ENCODE peak calls at places on chromosomes 3 and 15, in ten cellular contexts. S is stomach, O is SK-N-MC, M is spleen, G is HepG2, V is endothelial cell of umbilical vein, Y is GM12891, T is Panc1, J is K562, C is sigmoid colon. U is an unnamed sample.

GRCh38 chr15:74631408-74631807 is 15.8 kb downstream of the CLK3 start:
- DNase-seq in S (no peak), O (no peak), M (no peak), G (peak), V (no peak), Y (no peak), T (no peak), J (no peak), C (no peak), U (no peak)

GRCh38 chr3:41095702-41096101 is 103.6 kb upstream of the CTNNB1 start:
- DNase-seq in S (no peak), O (no peak), M (no peak), G (no peak), V (peak), Y (no peak), T (no peak), J (peak), C (no peak), U (no peak)

GRCh38 chr15:51224428-51224827 is 114.0 kb downstream of the CYP19A1 start:
- DNase-seq in S (no peak), O (no peak), M (no peak), G (no peak), V (peak), Y (no peak), T (no peak), J (no peak), C (no peak), U (no peak)

GRCh38 chr3:189195302-189195701 is 23.5 kb downstream of the TPRG1 start:
- DNase-seq in S (no peak), O (no peak), M (no peak), G (peak), V (no peak), Y (no peak), T (no peak), J (no peak), C (no peak), U (no peak)

GRCh38 chr15:78213956-78214355 is 20.4 kb downstream of the ACSBG1 start:
- DNase-seq in S (no peak), O (no peak), M (no peak), G (no peak), V (no peak), Y (no peak), T (no peak), J (no peak), C (no peak), U (no peak)

GRCh38 chr3:36714343-36714742 is 50.0 kb downstream of the DCLK3 start:
- DNase-seq in S (no peak), O (no peak), M (no peak), G (no peak), V (no peak), Y (no peak), T (no peak), J (no peak), C (no peak), U (no peak)

GRCh38 chr3:82954486-82954885 is 1193.0 kb upstream of the GBE1 start:
- DNase-seq in S (no peak), O (no peak), M (no peak), G (no peak), V (no peak), Y (no peak), T (no peak), J (no peak), C (no peak), U (no peak)

GRCh38 chr15:59346951-59347350 is 25.7 kb downstream of the MYO1E start:
- DNase-seq in S (no peak), O (no peak), M (no peak), G (no peak), V (no peak), Y (no peak), T (no peak), J (no peak), C (no peak), U (no peak)

GRCh38 chr15:101017041-101017754 is 98.0 kb downstream of the LRRK1 start:
- DNase-seq in S (no peak), O (no peak), M (peak), G (no peak), V (no peak), Y (no peak), T (no peak), J (no peak), C (peak), U (no peak)

GRCh38 chr3:113626513-113627371 is 69.7 kb downstream of the USF3 start:
- DNase-seq in S (peak), O (no peak), M (peak), G (peak), V (peak), Y (peak), T (peak), J (peak), C (peak), U (no peak)

GRCh38 chr3:12239301-12239700 is 49.6 kb upstream of the PPARG start:
- DNase-seq in S (no peak), O (no peak), M (no peak), G (no peak), V (no peak), Y (no peak), T (no peak), J (no peak), C (peak), U (peak)

GRCh38 chr3:88059380-88060160 is 515 bp downstream of the ZNF654 start:
- DNase-seq in S (no peak), O (no peak), M (peak), G (no peak), V (no peak), Y (no peak), T (no peak), J (peak), C (peak), U (no peak)

GRCh38 chr3:79018671-79019136 is 749.1 kb downstream of the ROBO1 start:
- DNase-seq in S (peak), O (no peak), M (peak), G (peak), V (peak), Y (no peak), T (no peak), J (no peak), C (peak), U (no peak)

GRCh38 chr3:146134348-146135117 is 26.5 kb downstream of the PLOD2 start:
- DNase-seq in S (no peak), O (peak), M (no peak), G (peak), V (no peak), Y (no peak), T (no peak), J (no peak), C (no peak), U (no peak)

GRCh38 chr15:71957026-71957425 is 146.7 kb downstream of the NR2E3 start:
- DNase-seq in S (no peak), O (no peak), M (no peak), G (no peak), V (no peak), Y (no peak), T (no peak), J (no peak), C (no peak), U (no peak)

GRCh38 chr15:94286581-94286980 is 55.2 kb downstream of the MCTP2 start:
- DNase-seq in S (no peak), O (no peak), M (no peak), G (no peak), V (peak), Y (no peak), T (no peak), J (no peak), C (no peak), U (no peak)

GRCh38 chr3:122005033-122005565 is 16.9 kb downstream of the ILDR1 start:
- DNase-seq in S (no peak), O (no peak), M (no peak), G (no peak), V (no peak), Y (no peak), T (no peak), J (peak), C (no peak), U (no peak)
- TF ChIP-seq POLR2AphosphoS5 in S (no peak), O (no peak), M (no peak), G (no peak), V (no peak), Y (no peak), T (no peak), J (no peak), C (no peak), U (no peak)

GRCh38 chr15:49946681-49947080 is 172.4 kb downstream of the ATP8B4 start:
- DNase-seq in S (no peak), O (no peak), M (no peak), G (no peak), V (no peak), Y (no peak), T (no peak), J (no peak), C (no peak), U (no peak)
- TF ChIP-seq POLR2AphosphoS5 in S (no peak), O (no peak), M (no peak), G (no peak), V (no peak), Y (no peak), T (no peak), J (no peak), C (no peak), U (no peak)

GRCh38 chr3:142613491-142613890 is 17.3 kb downstream of the PLS1 start:
- DNase-seq in S (no peak), O (no peak), M (no peak), G (no peak), V (no peak), Y (no peak), T (no peak), J (no peak), C (no peak), U (no peak)
- TF ChIP-seq POLR2AphosphoS5 in S (no peak), O (no peak), M (no peak), G (no peak), V (no peak), Y (no peak), T (no peak), J (no peak), C (no peak), U (no peak)

DNA sequence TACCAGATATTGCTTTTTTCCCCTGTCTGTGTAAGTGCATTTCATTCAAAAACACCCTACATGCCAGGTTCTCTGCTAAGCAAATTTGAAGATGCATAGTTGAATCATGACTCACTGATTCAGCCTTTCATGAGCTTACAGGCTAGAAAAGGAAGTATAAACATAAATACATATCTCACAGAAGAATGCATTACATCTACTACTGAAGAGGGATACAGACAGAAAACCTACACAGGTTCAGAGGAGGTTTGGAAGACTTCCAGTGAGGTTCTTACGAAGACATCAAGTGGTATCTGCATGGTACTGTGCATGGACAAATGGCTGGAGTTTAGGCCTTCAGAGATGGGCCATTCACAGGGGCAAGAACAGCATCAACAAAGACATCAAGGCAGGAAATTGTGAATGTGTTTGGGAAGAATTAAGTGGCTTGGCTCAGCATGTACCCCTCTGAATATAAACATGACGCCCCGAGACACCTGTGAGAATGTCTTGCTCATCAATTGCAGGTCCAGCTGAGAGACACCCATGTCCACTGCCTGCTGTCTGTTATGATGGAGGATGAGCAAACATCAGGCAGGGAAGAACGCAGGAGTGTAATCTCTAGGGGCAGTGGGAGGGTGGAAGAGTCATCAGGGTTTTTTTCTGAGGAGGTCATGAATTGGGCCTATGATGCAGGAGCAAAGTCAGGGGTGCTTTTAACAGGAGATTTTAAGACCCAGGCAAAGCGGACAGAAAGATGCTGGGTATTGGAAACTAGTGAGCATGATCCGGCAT is 105.1 kb upstream of the GALNT15 start:
- DNase-seq in S (no peak), O (no peak), M (no peak), G (peak), V (peak), Y (no peak), T (no peak), J (no peak), C (no peak), U (no peak)
- TF ChIP-seq POLR2AphosphoS5 in S (no peak), O (no peak), M (no peak), G (no peak), V (no peak), Y (no peak), T (peak), J (no peak), C (no peak), U (no peak)

DNA sequence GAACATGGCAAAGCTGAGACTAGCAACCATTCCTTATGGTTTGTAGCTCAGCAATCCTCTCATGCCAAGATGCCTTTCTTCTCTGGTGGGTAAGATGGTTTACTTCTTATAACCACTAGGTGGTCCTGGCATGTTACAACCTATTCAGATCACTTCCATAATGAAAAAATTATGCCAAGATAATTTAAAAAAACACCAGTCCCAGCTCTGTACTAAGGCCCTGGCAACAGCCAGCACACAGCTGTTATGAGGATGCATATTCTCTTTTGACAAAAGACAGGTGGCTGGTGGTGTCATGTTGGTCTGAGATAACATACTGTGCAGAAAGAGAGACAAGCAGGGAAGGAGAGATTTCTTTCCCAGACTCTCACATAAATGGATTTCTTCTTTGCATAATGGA is 65.7 kb upstream of the FRMD4B start:
- DNase-seq in S (no peak), O (no peak), M (no peak), G (no peak), V (peak), Y (no peak), T (no peak), J (no peak), C (no peak), U (no peak)
- TF ChIP-seq POLR2AphosphoS5 in S (no peak), O (no peak), M (no peak), G (no peak), V (no peak), Y (no peak), T (no peak), J (no peak), C (peak), U (no peak)

GRCh38 chr3:120200836-120201235 is 84.2 kb downstream of the GPR156 start:
- DNase-seq in S (no peak), O (no peak), M (no peak), G (no peak), V (no peak), Y (no peak), T (no peak), J (no peak), C (no peak), U (no peak)

GRCh38 chr3:120202363-120202762 is 82.7 kb downstream of the GPR156 start:
- DNase-seq in S (no peak), O (no peak), M (no peak), G (no peak), V (no peak), Y (no peak), T (no peak), J (no peak), C (no peak), U (no peak)

GRCh38 chr3:120204338-120204737 is 80.7 kb downstream of the GPR156 start:
- DNase-seq in S (no peak), O (no peak), M (no peak), G (no peak), V (no peak), Y (no peak), T (no peak), J (no peak), C (no peak), U (no peak)

GRCh38 chr3:120203621-120204020 is 81.4 kb downstream of the GPR156 start:
- DNase-seq in S (no peak), O (no peak), M (no peak), G (no peak), V (no peak), Y (no peak), T (no peak), J (no peak), C (no peak), U (no peak)

DNA sequence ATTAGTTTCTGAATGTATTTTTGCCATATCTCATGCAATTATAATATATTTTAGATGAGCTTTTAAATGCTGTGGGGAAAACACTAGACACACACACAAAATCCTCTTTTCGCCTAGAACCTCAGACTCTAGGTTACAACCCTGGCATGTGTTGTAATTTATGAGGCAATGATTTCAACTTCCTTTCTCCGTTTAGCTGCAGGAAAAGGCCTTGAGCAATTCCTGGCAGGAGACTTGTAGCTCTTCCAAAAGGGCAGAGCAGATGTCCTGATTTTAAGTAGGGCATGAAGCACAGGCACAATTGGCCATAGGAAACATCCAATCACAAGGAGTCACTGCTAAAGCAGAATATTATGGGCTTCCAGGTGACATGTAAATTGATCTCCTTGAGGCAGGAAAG is 82.0 kb downstream of the GPR156 start:
- DNase-seq in S (no peak), O (peak), M (no peak), G (no peak), V (peak), Y (no peak), T (no peak), J (no peak), C (peak), U (no peak)
- TF ChIP-seq POLR2AphosphoS5 in S (peak), O (peak), M (no peak), G (no peak), V (no peak), Y (no peak), T (no peak), J (no peak), C (peak), U (no peak)

GRCh38 chr3:61946925-61947324 is 385.6 kb downstream of the PTPRG start:
- DNase-seq in S (no peak), O (no peak), M (no peak), G (no peak), V (no peak), Y (no peak), T (no peak), J (no peak), C (no peak), U (no peak)

GRCh38 chr3:61944736-61945135 is 383.4 kb downstream of the PTPRG start:
- DNase-seq in S (no peak), O (no peak), M (no peak), G (no peak), V (no peak), Y (no peak), T (no peak), J (no peak), C (no peak), U (no peak)

GRCh38 chr3:61947456-61947855 is 386.1 kb downstream of the PTPRG start:
- DNase-seq in S (no peak), O (no peak), M (no peak), G (no peak), V (no peak), Y (no peak), T (no peak), J (no peak), C (no peak), U (no peak)

GRCh38 chr3:61945657-61946056 is 384.3 kb downstream of the PTPRG start:
- DNase-seq in S (no peak), O (no peak), M (no peak), G (no peak), V (no peak), Y (no peak), T (no peak), J (no peak), C (no peak), U (no peak)

DNA sequence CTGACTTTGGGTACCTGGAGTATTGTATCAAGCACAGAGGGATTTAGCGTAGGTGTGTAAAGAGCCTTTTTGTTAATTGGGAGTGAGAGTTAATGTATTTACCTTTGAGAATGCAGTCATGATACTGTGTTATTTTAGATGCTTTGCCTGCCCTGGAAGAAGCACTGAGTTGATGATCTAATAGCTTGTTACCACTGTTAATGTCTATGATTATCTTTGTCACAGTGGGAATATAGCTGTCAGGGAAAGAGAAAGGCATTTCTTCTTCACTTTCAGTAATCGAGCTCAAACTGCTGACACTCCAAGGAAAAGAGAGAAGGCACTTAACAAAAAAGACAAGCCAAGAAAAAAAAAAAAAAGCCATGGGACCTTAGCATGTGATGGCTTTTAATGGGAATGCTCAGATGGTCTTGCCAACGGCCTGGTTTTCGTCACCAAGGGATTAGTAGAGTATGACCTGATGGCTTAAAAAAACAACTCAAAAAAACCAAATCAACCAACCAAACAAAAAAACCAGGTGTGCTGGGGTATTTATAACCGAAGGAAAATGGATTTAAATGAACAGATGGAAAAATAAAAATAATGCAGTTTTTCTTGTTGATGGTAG is 387.4 kb downstream of the PTPRG start:
- DNase-seq in S (no peak), O (no peak), M (no peak), G (no peak), V (no peak), Y (no peak), T (no peak), J (no peak), C (no peak), U (no peak)
- TF ChIP-seq POLR2AphosphoS5 in S (no peak), O (no peak), M (no peak), G (no peak), V (no peak), Y (no peak), T (no peak), J (no peak), C (peak), U (no peak)

DNA sequence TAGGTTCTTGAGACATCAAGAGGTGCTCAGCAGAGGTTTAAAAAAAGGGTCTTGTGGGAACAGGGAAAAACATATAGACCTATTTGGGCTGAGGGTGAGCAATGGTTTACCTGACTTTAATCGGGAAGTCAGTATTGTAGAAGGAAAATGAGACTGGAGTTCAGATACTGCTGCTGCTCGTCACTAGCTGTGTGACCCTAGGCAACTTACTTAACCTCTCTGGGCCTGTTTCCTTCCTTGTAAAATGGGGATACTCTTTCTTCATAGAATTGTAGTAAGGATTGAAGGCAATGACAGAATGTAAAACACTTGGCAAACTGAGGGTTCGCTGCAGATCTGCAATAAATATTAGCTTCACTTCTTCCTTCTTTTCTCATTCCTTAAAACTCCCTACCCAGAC is 327.5 kb upstream of the PROK2 start:
- DNase-seq in S (no peak), O (no peak), M (no peak), G (no peak), V (no peak), Y (no peak), T (no peak), J (no peak), C (no peak), U (no peak)
- TF ChIP-seq POLR2AphosphoS5 in S (no peak), O (no peak), M (no peak), G (no peak), V (no peak), Y (no peak), T (no peak), J (no peak), C (no peak), U (no peak)

GRCh38 chr15:70336425-70337009 is 238.8 kb upstream of the TLE3 start:
- DNase-seq in S (no peak), O (no peak), M (no peak), G (no peak), V (no peak), Y (no peak), T (no peak), J (no peak), C (no peak), U (no peak)
- TF ChIP-seq POLR2AphosphoS5 in S (no peak), O (no peak), M (no peak), G (no peak), V (no peak), Y (no peak), T (no peak), J (no peak), C (peak), U (no peak)

U was measured in breast epithelium.